ENCODE peak calls at places on chromosomes 1 and 21, in seven cellular contexts. P is fibroblast of mammary gland, J is OCI-LY7, Z is IMR-90, B is sigmoid colon, V is HFF-Myc, A is upper lobe of right lung. R is an unnamed sample.

GRCh38 chr21:29258626-29259335 is 39.9 kb upstream of the BACH1 start:
- DNase-seq in B (no peak), V (peak), P (peak), A (no peak), J (no peak), Z (peak), R (no peak)

GRCh38 chr1:59752556-59753412 is 62.0 kb upstream of the HOOK1 start:
- DNase-seq in V (no peak), J (no peak), Z (no peak), P (no peak), B (no peak), A (no peak), R (no peak)

GRCh38 chr1:14413809-14414208 is 184.7 kb upstream of the KAZN start:
- DNase-seq in A (no peak), J (no peak), P (peak), V (no peak), B (no peak), Z (peak), R (no peak)

GRCh38 chr1:13893456-13893855 is 193.5 kb downstream of the PRDM2 start:
- DNase-seq in Z (no peak), P (no peak), J (no peak), V (no peak), A (no peak), B (no peak), R (no peak)

GRCh38 chr1:19347538-19348177 is 35.5 kb downstream of the SLC66A1 start:
- DNase-seq in J (no peak), B (no peak), A (no peak), Z (no peak), P (no peak), V (no peak), R (no peak)

GRCh38 chr1:43634729-43635128 is 15.2 kb upstream of the KDM4A start:
- DNase-seq in A (no peak), B (no peak), V (no peak), Z (no peak), P (no peak), J (no peak), R (no peak)

GRCh38 chr1:226046240-226046639 is 16.3 kb upstream of the H3-3A start:
- DNase-seq in J (no peak), V (no peak), A (no peak), Z (peak), P (peak), B (no peak), R (no peak)

GRCh38 chr1:179709841-179710329 is 33.2 kb upstream of the FAM163A start:
- DNase-seq in Z (peak), V (peak), J (peak), B (no peak), P (peak), A (no peak), R (peak)

GRCh38 chr1:59298710-59299346 is 1.9 kb downstream of the FGGY start:
- DNase-seq in J (no peak), A (no peak), V (no peak), P (peak), B (no peak), Z (peak), R (no peak)

GRCh38 chr21:39559511-39559910 is 53.2 kb upstream of the B3GALT5 start:
- DNase-seq in J (no peak), Z (no peak), P (no peak), A (no peak), B (no peak), V (no peak), R (no peak)

GRCh38 chr1:188941986-188942385 is 1535.7 kb downstream of the BRINP3 start:
- DNase-seq in Z (no peak), J (no peak), B (no peak), V (no peak), P (no peak), A (no peak), R (no peak)

GRCh38 chr1:31181515-31182343 is 58.0 kb downstream of the NKAIN1 start:
- DNase-seq in Z (no peak), A (peak), V (no peak), B (peak), J (peak), P (peak), R (peak)

GRCh38 chr1:229991724-229992333 is 75.2 kb upstream of the GALNT2 start:
- DNase-seq in J (no peak), Z (no peak), V (no peak), P (no peak), A (no peak), B (no peak), R (no peak)

GRCh38 chr1:156748670-156749428 is 2.6 kb downstream of the HDGF start:
- DNase-seq in Z (peak), B (peak), J (no peak), P (peak), A (peak), V (no peak), R (no peak)

GRCh38 chr1:24283326-24284155 is 35.6 kb upstream of the GRHL3 start:
- DNase-seq in V (peak), P (peak), A (no peak), Z (peak), B (no peak), J (no peak), R (no peak)

GRCh38 chr1:93180723-93181613 is at the start of gene CCDC18:
- DNase-seq in V (no peak), J (peak), Z (peak), A (no peak), P (peak), B (no peak), R (peak)

GRCh38 chr1:6245086-6245868 is 1.3 kb downstream of the HES3 start:
- DNase-seq in Z (peak), J (peak), P (peak), V (no peak), A (peak), B (peak), R (peak)

GRCh38 chr1:6243993-6244392 is at the start of gene HES3:
- DNase-seq in J (no peak), A (no peak), Z (no peak), P (no peak), B (no peak), V (no peak), R (no peak)

GRCh38 chr1:6245869-6246496 is 2.0 kb downstream of the HES3 start:
- DNase-seq in J (peak), A (no peak), V (no peak), B (no peak), P (no peak), Z (no peak), R (no peak)

GRCh38 chr1:6243053-6243834 is 735 bp upstream of the HES3 start:
- DNase-seq in A (no peak), V (no peak), B (no peak), Z (no peak), P (no peak), J (no peak), R (no peak)

DNA sequence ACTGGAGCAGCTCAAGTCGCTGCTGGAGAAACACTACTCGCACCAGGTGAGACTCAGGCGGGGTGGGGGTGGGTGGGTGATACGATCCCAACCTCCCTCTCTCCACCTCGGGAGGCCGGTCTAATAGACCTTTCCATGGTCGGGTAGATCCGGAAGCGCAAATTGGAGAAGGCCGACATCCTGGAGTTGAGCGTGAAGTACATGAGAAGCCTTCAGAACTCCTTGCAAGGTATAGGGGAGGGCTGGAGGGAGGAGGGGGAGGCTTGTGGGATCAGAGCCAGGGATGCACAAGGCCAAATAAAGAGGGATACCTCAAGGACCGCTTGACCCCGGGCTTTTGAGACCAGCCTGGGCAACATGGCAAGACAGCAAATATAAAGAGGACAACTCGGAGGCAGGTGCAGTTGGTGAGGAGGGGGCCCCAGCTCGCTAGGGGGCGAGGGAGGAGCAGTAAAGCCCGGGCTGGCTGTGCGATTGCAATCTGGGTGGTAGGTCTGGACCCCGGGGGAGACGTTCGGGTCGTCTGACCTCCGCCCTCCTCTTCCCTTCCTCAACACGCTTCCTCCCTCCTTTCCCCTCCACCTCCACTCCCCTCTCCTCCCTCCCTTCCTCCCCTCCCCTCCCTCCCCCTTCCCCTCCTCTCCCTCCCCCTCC is 549 bp downstream of the HES3 start:
- DNase-seq in V (no peak), A (no peak), Z (no peak), J (no peak), B (no peak), P (no peak), R (no peak)
- H3K4me3 ChIP-seq in V (no peak), A (no peak), Z (no peak), J (no peak), B (no peak), P (no peak), R (no peak)

GRCh38 chr1:224619209-224619608 is 3.1 kb downstream of the CNIH3 start:
- DNase-seq in V (no peak), A (no peak), J (no peak), B (no peak), P (no peak), Z (no peak), R (no peak)
- H3K4me3 ChIP-seq in V (peak), A (no peak), J (no peak), B (no peak), P (peak), Z (no peak), R (no peak)

GRCh38 chr1:10693497-10694273 is 102.8 kb downstream of the CASZ1 start:
- DNase-seq in B (no peak), A (peak), J (peak), P (no peak), V (no peak), Z (no peak), R (no peak)

GRCh38 chr1:10694274-10694632 is 102.2 kb downstream of the CASZ1 start:
- DNase-seq in P (peak), A (no peak), V (no peak), J (peak), B (no peak), Z (no peak), R (peak)

GRCh38 chr1:10691740-10692125 is 104.7 kb downstream of the CASZ1 start:
- DNase-seq in P (no peak), V (no peak), J (no peak), B (no peak), Z (no peak), A (no peak), R (no peak)

GRCh38 chr1:10692401-10693021 is 103.9 kb downstream of the CASZ1 start:
- DNase-seq in V (no peak), B (no peak), Z (no peak), P (no peak), J (peak), A (peak), R (peak)

GRCh38 chr1:10693152-10693496 is 103.3 kb downstream of the CASZ1 start:
- DNase-seq in J (no peak), B (no peak), Z (no peak), A (no peak), P (no peak), V (no peak), R (no peak)
- H3K4me3 ChIP-seq in J (peak), B (peak), Z (no peak), A (peak), P (no peak), V (no peak), R (peak)

DNA sequence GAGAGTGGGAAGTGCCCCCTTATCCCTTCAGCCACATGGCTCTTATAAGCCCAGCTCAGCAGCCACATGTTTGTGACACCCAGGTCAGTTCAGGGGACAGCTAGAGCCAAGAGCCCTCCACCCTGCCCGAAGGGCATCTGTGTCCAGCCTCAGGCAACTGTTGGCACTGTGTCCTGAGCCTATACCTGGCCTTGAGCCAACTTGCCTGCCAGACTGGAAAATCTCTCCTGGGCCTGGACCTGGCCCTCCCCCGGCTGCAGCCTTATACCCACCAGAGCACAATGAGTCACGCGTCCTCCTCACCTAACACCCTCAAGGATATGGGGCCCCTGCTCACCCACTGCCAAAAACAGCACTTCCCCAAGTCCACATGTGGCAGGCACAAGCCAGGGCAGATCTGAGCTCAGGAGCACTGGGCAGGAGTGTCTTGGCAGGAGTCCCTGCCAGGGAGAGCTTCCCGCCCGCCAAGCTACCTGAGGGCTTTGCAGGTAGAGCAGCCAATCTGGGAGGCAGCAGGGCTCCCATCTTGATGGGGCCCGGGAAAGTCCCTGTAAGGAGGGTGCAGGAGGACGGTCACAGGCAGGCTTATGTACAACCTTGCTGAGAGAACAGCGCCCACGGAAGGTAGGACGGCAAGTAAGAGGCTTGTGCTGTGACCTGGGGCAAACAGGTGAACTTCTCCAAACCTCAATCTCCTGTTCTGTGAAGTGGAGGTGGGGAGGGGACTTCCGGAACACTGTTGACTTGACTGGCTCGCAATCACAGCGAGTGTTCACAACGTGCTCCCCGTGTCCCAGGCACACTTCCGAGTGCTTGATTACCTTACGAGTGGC is 19.8 kb upstream of the HSPG2 start:
- DNase-seq in P (peak), Z (peak), B (peak), A (peak), V (peak), J (peak), R (no peak)
- H3K4me3 ChIP-seq in P (no peak), Z (no peak), B (no peak), A (no peak), V (no peak), J (no peak), R (no peak)

GRCh38 chr1:248823517-248824001 is 2.2 kb downstream of the SH3BP5L start:
- DNase-seq in J (no peak), Z (peak), B (no peak), V (no peak), A (no peak), P (peak), R (no peak)

GRCh38 chr1:248821101-248821500 is 4.6 kb downstream of the SH3BP5L start:
- DNase-seq in J (no peak), A (no peak), B (no peak), Z (peak), P (peak), V (no peak), R (no peak)

GRCh38 chr1:248824301-248824700 is 1.4 kb downstream of the SH3BP5L start:
- DNase-seq in A (no peak), V (no peak), Z (no peak), J (no peak), B (no peak), P (no peak), R (no peak)

GRCh38 chr1:248821641-248822040 is 4.1 kb downstream of the SH3BP5L start:
- DNase-seq in V (no peak), B (no peak), P (no peak), Z (no peak), A (no peak), J (no peak), R (no peak)

GRCh38 chr1:248822148-248823032 is 3.3 kb downstream of the SH3BP5L start:
- DNase-seq in V (no peak), B (no peak), A (no peak), Z (no peak), P (no peak), J (peak), R (no peak)
- H3K4me3 ChIP-seq in V (peak), B (no peak), A (no peak), Z (peak), P (peak), J (peak), R (no peak)

GRCh38 chr1:204479387-204480136 is 15.0 kb downstream of the PIK3C2B start:
- DNase-seq in Z (no peak), J (no peak), P (no peak), A (no peak), B (no peak), V (no peak), R (no peak)
- H3K4me3 ChIP-seq in Z (no peak), J (peak), P (no peak), A (no peak), B (no peak), V (no peak), R (no peak)

GRCh38 chr1:245605480-245606156 is 450.8 kb downstream of the KIF26B start:
- DNase-seq in V (peak), J (no peak), P (peak), B (no peak), A (no peak), Z (peak), R (no peak)
- H3K4me3 ChIP-seq in V (no peak), J (no peak), P (no peak), B (peak), A (no peak), Z (no peak), R (no peak)

GRCh38 chr1:201284636-201285035 is 1.3 kb downstream of the PKP1 start:
- DNase-seq in B (peak), J (no peak), A (no peak), V (no peak), P (no peak), Z (no peak), R (no peak)
- H3K4me3 ChIP-seq in B (no peak), J (no peak), A (no peak), V (no peak), P (no peak), Z (no peak), R (no peak)

DNA sequence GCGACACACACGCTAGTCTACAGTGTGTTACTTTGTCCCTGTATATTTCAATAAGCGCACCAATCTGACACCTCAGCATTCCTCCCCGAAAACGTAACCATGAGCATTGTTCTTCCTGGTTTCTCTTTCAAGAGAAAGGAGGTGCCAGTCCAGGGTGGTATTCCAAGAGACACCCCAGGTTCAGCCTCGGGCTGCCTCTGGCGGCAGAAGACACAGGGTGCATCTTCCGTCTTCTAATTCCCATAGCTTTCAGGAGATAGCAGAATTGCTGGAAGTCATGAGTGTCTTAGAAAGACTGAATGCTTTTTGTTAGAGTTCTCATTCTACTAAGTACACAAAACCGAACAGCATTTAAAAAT is 15.9 kb upstream of the RGS8 start:
- DNase-seq in J (no peak), A (no peak), V (no peak), B (no peak), P (no peak), Z (no peak), R (no peak)
- H3K4me3 ChIP-seq in J (no peak), A (no peak), V (no peak), B (no peak), P (no peak), Z (no peak), R (no peak)

DNA sequence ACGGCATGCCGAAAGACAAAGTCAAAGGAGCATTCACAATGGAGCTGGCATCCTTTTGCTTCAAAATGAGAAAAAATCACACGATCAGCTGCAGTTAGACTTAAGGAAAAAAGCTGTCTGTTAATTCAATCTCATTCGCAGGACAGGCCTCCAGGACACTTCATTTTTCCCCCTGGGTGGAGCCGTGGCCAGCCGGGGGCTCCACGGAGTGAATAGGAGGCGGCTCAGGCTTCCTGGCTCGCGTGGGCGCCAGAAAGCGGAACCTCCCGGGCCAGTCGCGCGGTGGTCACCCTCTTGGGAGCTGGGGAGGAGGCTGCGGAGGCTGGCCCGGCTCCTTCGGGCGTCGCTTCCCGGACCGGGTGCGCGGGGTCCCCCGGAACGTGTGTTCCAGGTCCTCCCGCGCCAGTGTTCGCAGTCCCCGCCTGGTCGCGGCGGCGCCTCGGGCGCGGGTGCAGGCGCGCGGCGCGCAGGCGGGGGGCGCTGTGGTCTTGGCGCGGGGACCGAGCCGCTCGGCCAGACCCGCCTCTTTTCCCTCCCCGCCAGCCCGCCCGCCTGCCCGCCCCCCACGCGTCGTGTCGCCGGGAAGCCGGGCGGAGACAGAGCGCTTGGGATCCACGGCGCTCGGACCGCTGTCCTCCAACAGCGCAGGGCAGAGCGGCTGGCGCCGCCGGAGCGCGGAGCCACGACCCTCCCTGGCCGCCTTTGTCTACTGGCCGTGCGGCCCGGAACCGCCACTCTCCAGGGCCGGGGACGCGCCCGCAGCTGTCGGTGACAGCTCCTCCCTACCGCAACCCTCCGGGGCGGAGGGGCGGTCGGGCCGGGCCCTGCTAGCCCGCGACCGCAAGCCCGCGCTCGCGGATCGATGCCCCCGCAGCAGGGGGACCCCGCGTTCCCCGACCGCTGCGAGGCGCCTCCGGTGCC is at the start of gene RHOU:
- DNase-seq in Z (peak), P (peak), J (no peak), A (peak), V (no peak), B (peak), R (peak)
- H3K4me3 ChIP-seq in Z (peak), P (peak), J (no peak), A (peak), V (peak), B (peak), R (peak)